ENCODE peak calls at places on chromosomes 12 and 14, in eight cellular contexts. E is stimulated activated CD4-positive, alpha-beta T cell treated with anti-CD3 and anti-CD28 coated beads, Interleukin-15, amount 100 ng/mL, for 1 hour; N is cardiac muscle cell; U is brain microvascular endothelial cell; Q is nephron progenitor cell; H is AG09309; O is NCI-H69; C is esophagus squamous epithelium. R is an unnamed sample.

GRCh38 chr12:52603314-52603713 is 2.1 kb upstream of the KRT72 start:
- DNase-seq in E (no peak), N (no peak), U (no peak), Q (no peak), H (no peak), O (no peak), C (no peak), R (no peak)

GRCh38 chr12:22792198-22792597 is 167.2 kb downstream of the ETNK1 start:
- DNase-seq in E (no peak), N (no peak), U (no peak), Q (no peak), H (no peak), O (no peak), C (no peak), R (no peak)

GRCh38 chr12:131242741-131243496 is 289.2 kb downstream of the ADGRD1 start:
- DNase-seq in E (no peak), N (no peak), U (no peak), Q (no peak), H (no peak), O (no peak), C (no peak), R (no peak)

GRCh38 chr14:101843665-101844064 is 82.2 kb downstream of the PPP2R5C start:
- DNase-seq in E (no peak), N (no peak), U (no peak), Q (no peak), H (no peak), O (no peak), C (no peak), R (no peak)

GRCh38 chr12:76313289-76313688 is 34.9 kb downstream of the BBS10 start:
- DNase-seq in E (no peak), N (no peak), U (no peak), Q (no peak), H (no peak), O (peak; percentile 37), C (no peak), R (no peak)

GRCh38 chr12:119682635-119683340 is 14.9 kb downstream of the PRKAB1 start:
- DNase-seq in E (no peak), N (no peak), U (no peak), Q (no peak), H (no peak), O (no peak), C (no peak), R (no peak)

GRCh38 chr12:46373303-46374182 is 970 bp upstream of the SLC38A2 start:
- DNase-seq in E (no peak), N (peak; percentile 77), U (no peak), Q (peak; percentile 69), H (no peak), O (peak; percentile 69), C (no peak), R (peak; percentile 60)

GRCh38 chr14:104386281-104386841 is 193.2 kb upstream of the C14orf180 start:
- DNase-seq in E (no peak), N (no peak), U (no peak), Q (no peak), H (no peak), O (peak; percentile 59), C (no peak), R (no peak)

GRCh38 chr12:49748306-49748705 is 6.9 kb downstream of the TMBIM6 start:
- DNase-seq in E (no peak), N (no peak), U (no peak), Q (no peak), H (no peak), O (no peak), C (no peak), R (no peak)

GRCh38 chr12:66964629-66965028 is 285.8 kb upstream of the GRIP1 start:
- DNase-seq in E (no peak), N (no peak), U (peak; percentile 87), Q (no peak), H (no peak), O (no peak), C (no peak), R (no peak)

GRCh38 chr12:104314242-104314614 is 10.7 kb downstream of the EID3 start:
- DNase-seq in E (no peak), N (no peak), U (no peak), Q (no peak), H (no peak), O (no peak), C (no peak), R (no peak)

GRCh38 chr12:2413999-2414792 is 361.4 kb downstream of the CACNA1C start:
- DNase-seq in E (no peak), N (no peak), U (no peak), Q (no peak), H (no peak), O (no peak), C (no peak), R (no peak)

GRCh38 chr14:39229222-39229543 is 4.5 kb upstream of the MIA2 start:
- DNase-seq in E (peak; percentile 10), N (no peak), U (no peak), Q (no peak), H (no peak), O (no peak), C (no peak), R (no peak)

GRCh38 chr12:2291182-2291832 is 238.5 kb downstream of the CACNA1C start:
- DNase-seq in E (no peak), N (peak; percentile 54), U (peak; percentile 23), Q (peak; percentile 47), H (no peak), O (peak; percentile 73), C (no peak), R (peak; percentile 36)